ENCODE peak calls at places on chromosomes 13 and 19, in four cellular contexts. Z is fibroblast of the conjunctiva; S is stimulated activated CD4-positive, alpha-beta T cell treated with anti-CD3 and anti-CD28 coated beads, Interleukin-12 subunit alpha, Interleukin-12 subunit beta, amount 100 ng/mL, for 4 hours; B is NCI-H1092. L is an unnamed sample.

GRCh38 chr13:75385708-75386083 is 96.3 kb downstream of the TBC1D4 start:
- DNase-seq in Z (no peak), S (no peak), B (no peak), L (no peak)

GRCh38 chr13:30463820-30464495 is 1.8 kb downstream of the HMGB1 start:
- DNase-seq in Z (no peak), S (peak), B (no peak), L (peak)

GRCh38 chr13:85500716-85501256 is 298.4 kb downstream of the SLITRK6 start:
- DNase-seq in Z (no peak), S (no peak), B (no peak), L (no peak)

GRCh38 chr19:1105873-1106840 is 2.4 kb downstream of the GPX4 start:
- DNase-seq in Z (no peak), S (no peak), B (no peak), L (no peak)

GRCh38 chr19:16285769-16286564 is 38.7 kb upstream of the KLF2 start:
- DNase-seq in Z (no peak), S (no peak), B (peak), L (peak)

GRCh38 chr13:95300625-95301134 is 571 bp downstream of the ABCC4 start:
- DNase-seq in Z (peak), S (peak), B (peak), L (peak)

GRCh38 chr19:10473192-10473591 is 30.0 kb downstream of the KEAP1 start:
- DNase-seq in Z (no peak), S (no peak), B (no peak), L (no peak)

GRCh38 chr19:13859361-13859880 is 17.5 kb upstream of the NANOS3 start:
- DNase-seq in Z (no peak), S (no peak), B (no peak), L (no peak)

GRCh38 chr19:51547397-51548212 is 16.1 kb upstream of the SIGLEC6 start:
- DNase-seq in Z (no peak), S (no peak), B (no peak), L (no peak)

GRCh38 chr19:708154-709141 is at the start of gene PALM:
- DNase-seq in Z (no peak), S (no peak), B (peak), L (no peak)

GRCh38 chr19:30028992-30029343 is 86.9 kb downstream of the URI1 start:
- DNase-seq in Z (no peak), S (no peak), B (no peak), L (no peak)

GRCh38 chr13:32969516-32969941 is 46.7 kb upstream of the KL start:
- DNase-seq in Z (peak), S (no peak), B (no peak), L (no peak)

L was measured in naive thymus-derived CD8-positive, alpha-beta T cell.